ENCODE peak calls at places on chromosomes 4 and X, in five cellular contexts. O is HepG2, F is GM12878, Y is K562, R is IMR-90. I is an unnamed sample.

GRCh38 chr4:46254788-46255187 is 130.9 kb upstream of the GABRG1 start:
- DNase-seq in Y (no peak), O (no peak), F (no peak), R (peak; percentile 38), I (no peak)

GRCh38 chrX:129534816-129535578 is 5.1 kb upstream of the OCRL start:
- DNase-seq in F (no peak), O (no peak), R (peak; percentile 60), Y (no peak), I (no peak)

GRCh38 chr4:64617813-64618212 is 208.6 kb upstream of the TECRL start:
- DNase-seq in Y (no peak), R (no peak), O (no peak), F (no peak), I (no peak)

GRCh38 chrX:40326186-40326965 is 228.6 kb upstream of the BCOR start:
- DNase-seq in O (no peak), Y (no peak), F (no peak), R (no peak), I (no peak)

GRCh38 chrX:45400380-45400779 is 199.7 kb upstream of the DIPK2B start:
- DNase-seq in R (peak; percentile 40), O (no peak), Y (no peak), F (no peak), I (no peak)

GRCh38 chr4:13325744-13326143 is 158.4 kb downstream of the RAB28 start:
- DNase-seq in O (peak; percentile 56), Y (no peak), R (no peak), F (no peak), I (no peak)

GRCh38 chrX:48911407-48912182 is at the start of gene SLC35A2:
- DNase-seq in R (peak; percentile 64), Y (peak; percentile 80), F (no peak), O (peak; percentile 85), I (peak; percentile 91)

GRCh38 chrX:124518888-124519287 is 172.5 kb downstream of the SH2D1A start:
- DNase-seq in O (no peak), Y (no peak), F (no peak), R (peak; percentile 7), I (no peak)

GRCh38 chr4:144868309-144868708 is 222.4 kb downstream of the HHIP start:
- DNase-seq in Y (no peak), F (no peak), R (no peak), O (no peak), I (no peak)

GRCh38 chrX:155612312-155613224 is at the start of gene TMLHE:
- DNase-seq in O (peak; percentile 41), F (peak; percentile 4), R (peak; percentile 47), Y (peak; percentile 80), I (peak; percentile 76)

GRCh38 chr4:5067908-5068307 is 16.6 kb downstream of the STK32B start:
- DNase-seq in O (no peak), R (no peak), Y (no peak), F (no peak), I (no peak)

GRCh38 chr4:19583827-19584569 is 667.7 kb upstream of the SLIT2 start:
- DNase-seq in F (no peak), Y (no peak), O (no peak), R (no peak), I (no peak)

GRCh38 chr4:57182132-57182874 is 72.1 kb upstream of the IGFBP7 start:
- DNase-seq in F (no peak), O (no peak), Y (peak; percentile 13), R (no peak), I (peak; percentile 61)

GRCh38 chr4:53804719-53805118 is 213.4 kb upstream of the LNX1 start:
- DNase-seq in R (no peak), F (peak; percentile 12), Y (peak; percentile 33), O (peak; percentile 27), I (no peak)

GRCh38 chrX:95754411-95754810 is 930.2 kb upstream of the DIAPH2 start:
- DNase-seq in F (no peak), R (no peak), O (no peak), Y (no peak), I (no peak)

GRCh38 chrX:24204331-24204730 is 54.8 kb downstream of the ZFX start:
- DNase-seq in Y (no peak), O (no peak), F (no peak), R (peak; percentile 44), I (no peak)

GRCh38 chrX:100748133-100748532 is 16.2 kb upstream of the SYTL4 start:
- DNase-seq in Y (no peak), F (no peak), R (no peak), O (peak; percentile 57), I (no peak)

GRCh38 chr4:36288727-36289126 is 7.3 kb downstream of the DTHD1 start:
- DNase-seq in O (no peak), R (peak; percentile 3), F (no peak), Y (no peak), I (no peak)

GRCh38 chrX:115388879-115389278 is 99.4 kb downstream of the LUZP4 start:
- DNase-seq in R (peak; percentile 35), Y (no peak), F (no peak), O (no peak), I (no peak)

GRCh38 chr4:110289601-110290100 is 91.2 kb upstream of the ELOVL6 start:
- DNase-seq in F (no peak), Y (no peak), O (no peak), R (no peak), I (no peak)

GRCh38 chrX:2479420-2479780 is 21.4 kb downstream of the DHRSX start:
- DNase-seq in F (no peak), Y (no peak), O (no peak), R (no peak), I (no peak)

GRCh38 chr4:53705151-53705764 is 114.0 kb upstream of the LNX1 start:
- DNase-seq in O (no peak), R (no peak), Y (no peak), F (peak; percentile 47), I (no peak)

GRCh38 chrX:81874807-81875206 is 672.9 kb downstream of the SH3BGRL start:
- DNase-seq in Y (no peak), F (no peak), R (no peak), O (no peak), I (no peak)

GRCh38 chrX:131831185-131831520 is 191.9 kb upstream of the STK26 start:
- DNase-seq in R (peak; percentile 3), F (no peak), Y (no peak), O (no peak), I (no peak)

GRCh38 chrX:129706395-129707072 is 32.2 kb upstream of the XPNPEP2 start:
- DNase-seq in Y (no peak), O (no peak), F (no peak), R (no peak), I (peak; percentile 42)

GRCh38 chr4:2790583-2791517 is 2.0 kb upstream of the SH3BP2 start:
- DNase-seq in R (no peak), Y (no peak), O (no peak), F (no peak), I (peak; percentile 22)

GRCh38 chr4:11949355-11949754 is 520.7 kb upstream of the HS3ST1 start:
- DNase-seq in Y (no peak), R (no peak), O (no peak), F (no peak), I (no peak)

GRCh38 chr4:95093936-95094929 is 336.5 kb downstream of the BMPR1B start:
- DNase-seq in O (no peak), R (no peak), F (no peak), Y (no peak), I (no peak)

GRCh38 chr4:95093460-95093859 is 335.7 kb downstream of the BMPR1B start:
- DNase-seq in F (no peak), Y (no peak), R (no peak), O (no peak), I (no peak)

GRCh38 chr4:95092762-95093161 is 335.0 kb downstream of the BMPR1B start:
- DNase-seq in Y (no peak), R (no peak), O (no peak), F (no peak), I (peak; percentile 12)

GRCh38 chr4:95087657-95088455 is 330.1 kb downstream of the BMPR1B start:
- DNase-seq in R (peak; percentile 68), O (no peak), F (no peak), Y (peak; percentile 7), I (peak; percentile 8)

GRCh38 chr4:95091272-95091671 is 333.5 kb downstream of the BMPR1B start:
- DNase-seq in R (peak; percentile 38), F (no peak), Y (no peak), O (no peak), I (no peak)
- TF ChIP-seq MXI1 in R (no peak), F (no peak), Y (no peak), O (no peak), I (no peak)

GRCh38 chr4:141711211-141711610 is 74.8 kb downstream of the IL15 start:
- DNase-seq in O (no peak), F (no peak), R (peak; percentile 51), Y (no peak), I (no peak)
- TF ChIP-seq MXI1 in O (no peak), F (no peak), R (no peak), Y (no peak), I (no peak)

DNA sequence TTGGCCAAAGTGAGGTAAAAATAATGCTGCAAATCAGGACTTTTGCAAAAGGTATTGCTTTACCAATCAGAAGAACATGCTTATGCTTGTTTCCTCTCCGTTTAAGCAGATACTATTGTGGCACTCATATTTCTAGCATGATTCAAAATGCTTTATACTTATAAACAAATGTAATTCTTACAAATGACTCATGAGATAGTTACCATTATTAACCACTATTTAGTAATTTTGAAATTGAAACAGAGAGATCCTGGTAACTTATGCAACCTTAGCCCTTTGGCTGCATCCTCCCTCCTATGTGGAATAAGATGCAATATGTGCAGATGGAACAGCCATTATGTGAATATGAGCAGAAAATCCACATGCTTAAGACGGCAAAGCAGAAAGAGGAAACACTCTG is 164.7 kb downstream of the PCDH18 start:
- DNase-seq in R (peak; percentile 87), O (no peak), F (no peak), Y (no peak), I (no peak)
- TF ChIP-seq MXI1 in R (no peak), O (no peak), F (no peak), Y (no peak), I (no peak)

DNA sequence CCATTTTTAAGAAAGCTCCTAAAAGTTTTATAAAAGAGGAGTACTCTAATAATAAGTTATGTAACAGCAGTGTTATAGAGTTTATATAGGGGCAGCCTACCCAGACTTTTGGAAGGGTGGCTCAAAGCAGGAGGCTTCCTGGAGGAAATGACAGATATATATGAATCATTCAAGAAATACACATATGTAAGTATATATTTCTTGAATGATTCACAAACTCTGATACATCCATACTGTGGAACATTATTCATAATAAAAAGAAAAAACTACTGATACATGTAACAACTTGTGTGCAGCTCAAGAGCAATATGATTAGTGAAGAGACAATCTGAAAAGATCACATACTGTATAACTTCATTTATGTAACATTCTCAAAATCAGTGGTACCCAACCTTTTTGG is 166.2 kb downstream of the WDFY3 start:
- DNase-seq in O (no peak), F (no peak), R (peak; percentile 54), Y (no peak), I (no peak)
- TF ChIP-seq MXI1 in O (no peak), F (no peak), R (no peak), Y (no peak), I (no peak)

DNA sequence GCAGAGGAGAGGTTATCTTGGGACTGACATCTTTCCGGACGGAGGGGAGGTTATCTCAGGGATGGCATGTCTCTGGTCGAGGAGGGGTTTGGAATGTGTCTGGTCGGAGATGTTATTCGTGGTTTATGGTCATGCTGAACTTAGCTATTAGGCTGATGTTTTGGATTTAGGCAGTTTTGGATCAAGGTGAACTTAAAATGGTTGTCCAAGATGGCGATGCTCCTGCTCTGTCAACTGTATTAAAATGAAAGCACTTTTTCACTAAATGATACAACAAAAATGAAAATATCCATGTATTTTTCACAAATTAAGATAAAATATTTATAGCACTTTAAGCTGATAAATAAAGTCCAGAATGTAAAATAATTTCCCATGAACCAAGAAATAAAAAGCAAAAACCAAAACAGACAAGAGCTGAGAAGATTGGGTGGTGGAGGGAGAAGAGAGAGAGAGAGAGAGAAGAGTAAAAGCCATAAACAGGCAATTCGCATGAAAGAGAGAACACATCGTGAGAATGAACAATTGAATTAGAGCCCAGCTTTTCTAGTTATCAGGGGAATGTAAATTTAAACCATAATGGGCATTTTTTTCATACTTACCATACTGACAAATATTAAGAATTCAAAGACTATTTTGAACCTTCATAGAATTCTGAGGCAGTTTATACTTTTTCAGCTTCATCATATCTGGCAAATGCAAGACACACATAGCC is 2236.0 kb upstream of the AGA start:
- DNase-seq in Y (no peak), F (no peak), R (peak; percentile 53), O (no peak), I (no peak)
- TF ChIP-seq MXI1 in Y (no peak), F (no peak), R (no peak), O (no peak), I (no peak)

I was measured in SK-N-SH.